ENCODE peak calls at places on chromosomes 13 and 19, in seven cellular contexts. R is D721Med, X is mucosa of descending colon, G is pancreas, K is progenitor cell of endocrine pancreas, S is ovary, O is lower lobe of right lung. Z is an unnamed sample.

GRCh38 chr13:98858206-98858605 is 105.7 kb upstream of the SLC15A1 start:
- DNase-seq in G (no peak), X (no peak), O (no peak), K (no peak), S (no peak), R (no peak), Z (no peak)

GRCh38 chr19:45097776-45098520 is 5.0 kb downstream of the PPP1R37 start:
- DNase-seq in S (peak; percentile 49), G (no peak), R (no peak), K (no peak), X (no peak), O (no peak), Z (no peak)

GRCh38 chr13:50323440-50324070 is 308.3 kb downstream of the KCNRG start:
- DNase-seq in X (no peak), K (no peak), R (no peak), O (no peak), S (no peak), G (no peak), Z (no peak)

GRCh38 chr19:1935484-1936208 is 5.3 kb upstream of the CSNK1G2 start:
- DNase-seq in X (no peak), O (no peak), G (no peak), R (no peak), K (no peak), S (no peak), Z (no peak)

GRCh38 chr13:74835579-74835978 is 646.4 kb downstream of the TBC1D4 start:
- DNase-seq in R (no peak), S (no peak), G (no peak), O (no peak), K (no peak), X (no peak), Z (no peak)

GRCh38 chr19:34082289-34083077 is 89.8 kb upstream of the LSM14A start:
- DNase-seq in X (no peak), K (no peak), O (no peak), G (no peak), R (no peak), S (peak; percentile 70), Z (no peak)

GRCh38 chr19:2235396-2236284 is 489 bp downstream of the PLEKHJ1 start:
- DNase-seq in G (peak; percentile 76), S (no peak), X (peak; percentile 87), O (peak; percentile 76), K (peak; percentile 31), R (no peak), Z (no peak)

GRCh38 chr13:55745828-55746227 is 1394.9 kb upstream of the PRR20A start:
- DNase-seq in S (no peak), G (no peak), K (no peak), O (no peak), R (no peak), X (no peak), Z (no peak)

GRCh38 chr19:54136086-54136863 is 1.3 kb upstream of the CNOT3 start:
- DNase-seq in X (no peak), O (no peak), S (no peak), G (no peak), K (no peak), R (no peak), Z (no peak)

GRCh38 chr13:107680115-107680514 is 535.2 kb downstream of the LIG4 start:
- DNase-seq in R (no peak), G (no peak), O (no peak), K (no peak), X (no peak), S (no peak), Z (no peak)

GRCh38 chr13:23671367-23671766 is 101.2 kb downstream of the TNFRSF19 start:
- DNase-seq in X (no peak), K (no peak), G (no peak), R (no peak), O (no peak), S (no peak), Z (no peak)

GRCh38 chr13:97892717-97893116 is 60.8 kb upstream of the IPO5 start:
- DNase-seq in K (no peak), O (no peak), X (no peak), G (no peak), S (no peak), R (no peak), Z (no peak)

GRCh38 chr19:37896142-37896541 is 10.3 kb downstream of the WDR87 start:
- DNase-seq in O (no peak), K (no peak), X (no peak), S (no peak), G (no peak), R (no peak), Z (no peak)

DNA sequence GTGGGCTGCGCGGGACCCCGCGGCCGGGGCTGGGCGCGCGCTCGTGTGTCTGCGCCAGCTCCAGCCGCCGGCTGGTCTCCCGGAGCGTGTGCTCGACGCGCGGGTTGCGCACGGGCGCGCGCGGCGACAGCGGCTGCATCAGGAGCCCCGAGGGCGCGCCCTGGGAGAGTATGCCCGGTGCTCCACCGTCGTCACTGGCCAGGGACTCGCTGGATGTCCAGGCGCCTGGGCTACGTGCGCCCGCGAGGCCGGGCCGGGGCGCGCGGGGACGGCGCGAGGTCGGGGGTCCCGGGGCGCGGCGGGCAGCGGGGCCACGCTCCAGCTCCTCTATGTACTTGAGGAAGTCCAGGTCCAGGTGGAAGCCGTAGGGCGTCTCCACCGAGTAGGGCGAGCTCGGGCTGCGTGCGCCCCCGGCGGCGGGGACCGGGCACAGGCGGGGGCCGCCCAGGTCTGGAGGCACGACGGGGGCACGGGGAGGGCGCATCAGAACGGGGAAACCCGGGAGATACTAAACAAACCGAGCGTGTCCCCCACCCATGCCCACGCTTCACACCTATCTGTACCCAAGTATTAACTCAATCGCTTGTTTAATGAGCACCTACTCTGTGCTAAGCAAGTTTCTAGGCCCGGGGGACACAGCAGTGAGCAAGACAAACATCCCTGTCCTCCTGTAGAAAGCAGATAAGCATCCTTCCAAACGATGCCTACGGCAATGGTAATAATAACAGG is 7.6 kb downstream of the KANK3 start:
- DNase-seq in K (no peak), X (peak; percentile 44), G (no peak), S (no peak), O (no peak), R (no peak), Z (no peak)
- TF ChIP-seq CTCF in K (peak; percentile 47), X (no peak), G (no peak), S (no peak), O (no peak), R (peak; percentile 8), Z (peak; percentile 26)

GRCh38 chr13:31051999-31052398 is 109.7 kb downstream of the HSPH1 start:
- DNase-seq in G (no peak), K (no peak), X (no peak), O (no peak), R (no peak), S (no peak), Z (no peak)
- TF ChIP-seq CTCF in G (no peak), K (peak; percentile 35), X (no peak), O (no peak), R (no peak), S (no peak), Z (no peak)

GRCh38 chr19:18672044-18672451 is 11.4 kb upstream of the CRTC1 start:
- DNase-seq in X (no peak), G (no peak), K (no peak), O (no peak), R (no peak), S (no peak), Z (no peak)

GRCh38 chr19:18671303-18672043 is 12.0 kb upstream of the CRTC1 start:
- DNase-seq in G (no peak), S (no peak), O (no peak), X (no peak), R (no peak), K (no peak), Z (no peak)

GRCh38 chr19:18670313-18670712 is 13.2 kb upstream of the CRTC1 start:
- DNase-seq in X (no peak), S (no peak), R (no peak), K (no peak), O (no peak), G (no peak), Z (no peak)

GRCh38 chr19:18674616-18675015 is 8.9 kb upstream of the CRTC1 start:
- DNase-seq in O (no peak), K (no peak), G (no peak), X (no peak), S (no peak), R (no peak), Z (no peak)

DNA sequence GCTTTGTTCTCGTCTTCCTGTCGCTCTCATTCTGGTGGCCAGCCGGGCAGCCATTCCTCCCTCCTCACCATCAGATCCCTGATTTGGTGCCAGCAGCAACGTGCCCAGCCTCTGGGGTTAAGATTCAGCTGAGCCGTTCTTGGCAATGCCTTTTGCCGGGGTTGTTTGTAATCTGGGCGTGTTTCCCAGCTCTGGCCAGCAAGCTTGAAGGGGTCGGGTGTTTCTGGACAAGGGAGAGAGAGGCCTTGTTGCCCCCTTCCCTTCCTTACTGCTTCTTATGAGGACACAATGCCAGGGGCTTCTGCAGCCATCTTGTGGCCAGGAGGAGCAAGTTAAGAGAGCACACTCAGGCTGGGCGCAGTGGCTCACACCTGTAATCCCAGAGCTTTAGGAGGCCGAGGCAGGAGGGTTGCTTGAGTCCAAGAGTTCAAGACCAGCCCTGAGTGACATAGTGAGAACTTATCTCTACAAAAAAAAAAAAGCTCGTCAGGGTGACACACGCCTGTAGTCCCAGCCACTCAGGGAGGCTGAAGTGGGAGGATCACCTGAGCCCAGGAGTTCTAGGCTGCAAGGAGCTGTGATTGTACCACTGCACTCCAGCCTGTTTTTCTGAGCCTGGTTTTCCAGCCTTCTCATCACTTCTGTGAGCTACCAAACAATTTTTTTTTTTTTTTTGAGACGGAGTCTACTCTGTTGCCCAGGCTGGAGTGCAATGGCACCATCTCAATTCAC is 10.7 kb upstream of the CRTC1 start:
- DNase-seq in O (no peak), R (no peak), X (no peak), S (no peak), G (no peak), K (no peak), Z (no peak)
- TF ChIP-seq CTCF in O (no peak), R (no peak), X (no peak), S (no peak), G (no peak), K (no peak), Z (peak; percentile 32)

DNA sequence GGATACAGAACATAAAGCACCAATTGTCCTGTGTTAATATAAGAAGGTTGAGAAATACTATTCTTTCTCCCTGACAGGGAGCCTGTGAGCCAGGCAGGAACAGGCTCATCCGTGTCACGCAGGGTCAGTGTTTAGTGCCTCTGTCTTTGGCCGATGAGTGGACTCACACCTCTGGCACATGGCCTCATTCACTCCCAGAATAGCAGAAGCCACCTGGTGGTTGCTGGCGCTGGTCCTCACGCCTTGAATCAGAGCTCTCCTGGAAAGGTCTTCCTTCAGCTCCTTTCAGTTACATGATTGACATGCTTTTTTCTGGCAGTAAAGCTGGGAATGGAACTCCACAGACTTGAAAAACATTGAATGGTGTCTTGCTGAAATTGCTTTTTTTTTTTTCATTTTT is 28.1 kb upstream of the SIAH3 start:
- DNase-seq in K (no peak), X (no peak), R (no peak), O (no peak), G (no peak), S (no peak), Z (no peak)
- TF ChIP-seq CTCF in K (peak; percentile 41), X (no peak), R (peak; percentile 33), O (no peak), G (peak; percentile 21), S (no peak), Z (peak; percentile 14)

GRCh38 chr19:55913643-55914268 is 18.4 kb downstream of the NLRP13 start:
- DNase-seq in K (no peak), X (no peak), G (no peak), O (no peak), S (no peak), R (no peak), Z (peak; percentile 60)
- TF ChIP-seq CTCF in K (no peak), X (no peak), G (no peak), O (no peak), S (no peak), R (peak; percentile 37), Z (no peak)

Z was measured in osteocyte.